ENCODE peak calls at places on chromosomes 16 and 17, in four cellular contexts. One of them, this sample, is unnamed.

GRCh38 chr16:50600582-50601283 is 52.5 kb downstream of the NKD1 start:
- DNase-seq in GM12864: no peak
- DNase-seq in AG08396: no peak
- DNase-seq in activated CD4-positive, alpha-beta T cell treated with anti-CD3 and anti-CD28 coated beads for 1 hour: no peak
- DNase-seq in this sample: no peak

GRCh38 chr16:57039148-57039812 is 49.9 kb downstream of the NLRC5 start:
- DNase-seq in AG08396: peak; percentile 51
- DNase-seq in activated CD4-positive, alpha-beta T cell treated with anti-CD3 and anti-CD28 coated beads for 1 hour: no peak
- DNase-seq in GM12864: peak; percentile 75
- DNase-seq in this sample: no peak

GRCh38 chr17:42608692-42609181 is 437 bp downstream of the RETREG3 start:
- DNase-seq in AG08396: no peak
- DNase-seq in GM12864: no peak
- DNase-seq in activated CD4-positive, alpha-beta T cell treated with anti-CD3 and anti-CD28 coated beads for 1 hour: no peak
- DNase-seq in this sample: no peak

GRCh38 chr17:1168537-1169234 is 11.1 kb downstream of the ABR start:
- DNase-seq in activated CD4-positive, alpha-beta T cell treated with anti-CD3 and anti-CD28 coated beads for 1 hour: no peak
- DNase-seq in AG08396: no peak
- DNase-seq in GM12864: no peak
- DNase-seq in this sample: no peak

GRCh38 chr16:50857881-50858280 is 116.0 kb downstream of the CYLD start:
- DNase-seq in AG08396: no peak
- DNase-seq in activated CD4-positive, alpha-beta T cell treated with anti-CD3 and anti-CD28 coated beads for 1 hour: no peak
- DNase-seq in GM12864: no peak
- DNase-seq in this sample: no peak

GRCh38 chr16:55562936-55563335 is 3.5 kb upstream of the CAPNS2 start:
- DNase-seq in AG08396: no peak
- DNase-seq in GM12864: no peak
- DNase-seq in activated CD4-positive, alpha-beta T cell treated with anti-CD3 and anti-CD28 coated beads for 1 hour: no peak
- DNase-seq in this sample: no peak

GRCh38 chr16:56742030-56742984 is 12.4 kb downstream of the NUP93 start:
- DNase-seq in activated CD4-positive, alpha-beta T cell treated with anti-CD3 and anti-CD28 coated beads for 1 hour: no peak
- DNase-seq in GM12864: no peak
- DNase-seq in AG08396: peak; percentile 69
- DNase-seq in this sample: no peak

GRCh38 chr17:64099543-64099942 is 30.4 kb downstream of the ERN1 start:
- DNase-seq in activated CD4-positive, alpha-beta T cell treated with anti-CD3 and anti-CD28 coated beads for 1 hour: no peak
- DNase-seq in AG08396: no peak
- DNase-seq in GM12864: no peak
- DNase-seq in this sample: no peak

GRCh38 chr16:2767140-2767731 is 9.8 kb downstream of the ELOB start:
- DNase-seq in GM12864: no peak
- DNase-seq in activated CD4-positive, alpha-beta T cell treated with anti-CD3 and anti-CD28 coated beads for 1 hour: no peak
- DNase-seq in AG08396: no peak
- DNase-seq in this sample: no peak

GRCh38 chr16:50261707-50262235 is 4.6 kb upstream of the ADCY7 start:
- DNase-seq in GM12864: no peak
- DNase-seq in activated CD4-positive, alpha-beta T cell treated with anti-CD3 and anti-CD28 coated beads for 1 hour: no peak
- DNase-seq in AG08396: no peak
- DNase-seq in this sample: no peak

GRCh38 chr16:23114131-23114904 is 34.9 kb downstream of the USP31 start:
- DNase-seq in AG08396: no peak
- DNase-seq in GM12864: no peak
- DNase-seq in activated CD4-positive, alpha-beta T cell treated with anti-CD3 and anti-CD28 coated beads for 1 hour: no peak
- DNase-seq in this sample: no peak

GRCh38 chr17:76219670-76220383 is 20.5 kb downstream of the RNF157 start:
- DNase-seq in activated CD4-positive, alpha-beta T cell treated with anti-CD3 and anti-CD28 coated beads for 1 hour: no peak
- DNase-seq in GM12864: no peak
- DNase-seq in AG08396: no peak
- DNase-seq in this sample: no peak

GRCh38 chr16:27264151-27264550 is 4.4 kb downstream of the NSMCE1 start:
- DNase-seq in activated CD4-positive, alpha-beta T cell treated with anti-CD3 and anti-CD28 coated beads for 1 hour: no peak
- DNase-seq in GM12864: no peak
- DNase-seq in AG08396: no peak
- DNase-seq in this sample: no peak

GRCh38 chr16:9966569-9967157 is 215.6 kb downstream of the GRIN2A start:
- DNase-seq in AG08396: no peak
- DNase-seq in activated CD4-positive, alpha-beta T cell treated with anti-CD3 and anti-CD28 coated beads for 1 hour: no peak
- DNase-seq in GM12864: peak; percentile 21
- DNase-seq in this sample: no peak

GRCh38 chr17:35630530-35631148 is 43.5 kb downstream of the AP2B1 start:
- DNase-seq in GM12864: no peak
- DNase-seq in activated CD4-positive, alpha-beta T cell treated with anti-CD3 and anti-CD28 coated beads for 1 hour: no peak
- DNase-seq in AG08396: peak; percentile 48
- DNase-seq in this sample: no peak

GRCh38 chr16:67740391-67740790 is 21.3 kb upstream of the GFOD2 start:
- DNase-seq in activated CD4-positive, alpha-beta T cell treated with anti-CD3 and anti-CD28 coated beads for 1 hour: no peak
- DNase-seq in GM12864: no peak
- DNase-seq in AG08396: no peak
- DNase-seq in this sample: no peak

GRCh38 chr17:7046127-7046724 is 2.3 kb upstream of the SLC16A11 start:
- DNase-seq in GM12864: no peak
- DNase-seq in AG08396: no peak
- DNase-seq in activated CD4-positive, alpha-beta T cell treated with anti-CD3 and anti-CD28 coated beads for 1 hour: no peak
- DNase-seq in this sample: no peak

GRCh38 chr17:5785867-5786509 is 201.7 kb upstream of the NLRP1 start:
- DNase-seq in activated CD4-positive, alpha-beta T cell treated with anti-CD3 and anti-CD28 coated beads for 1 hour: no peak
- DNase-seq in GM12864: peak; percentile 41
- DNase-seq in AG08396: peak; percentile 53
- DNase-seq in this sample: no peak

GRCh38 chr16:20792216-20792615 is 14.1 kb downstream of the ERI2 start:
- DNase-seq in AG08396: no peak
- DNase-seq in activated CD4-positive, alpha-beta T cell treated with anti-CD3 and anti-CD28 coated beads for 1 hour: no peak
- DNase-seq in GM12864: no peak
- DNase-seq in this sample: no peak

GRCh38 chr16:16025214-16025968 is 76.0 kb downstream of the ABCC1 start:
- DNase-seq in GM12864: peak; percentile 42
- DNase-seq in AG08396: peak; percentile 73
- DNase-seq in activated CD4-positive, alpha-beta T cell treated with anti-CD3 and anti-CD28 coated beads for 1 hour: no peak
- DNase-seq in this sample: peak; percentile 23

GRCh38 chr17:836154-836553 is 54.0 kb downstream of the MRM3 start:
- DNase-seq in activated CD4-positive, alpha-beta T cell treated with anti-CD3 and anti-CD28 coated beads for 1 hour: no peak
- DNase-seq in GM12864: no peak
- DNase-seq in AG08396: peak; percentile 31
- DNase-seq in this sample: no peak